ENCODE peak calls at places on chromosomes 11 and 22, in nine cellular contexts. One of them, this sample, is unnamed.

GRCh38 chr11:104964247-104964646 is 4.1 kb downstream of the CASP4 start:
- DNase-seq in Peyer's patch: no peak
- DNase-seq in aorta: no peak
- DNase-seq in tibial artery: no peak
- DNase-seq in transverse colon: no peak
- DNase-seq in heart right ventricle: no peak
- DNase-seq in lower lobe of right lung: no peak
- DNase-seq in neural progenitor cell: no peak
- DNase-seq in upper lobe of right lung: no peak
- DNase-seq in this sample: no peak

GRCh38 chr11:76096552-76096951 is 109.8 kb downstream of the WNT11 start:
- DNase-seq in Peyer's patch: no peak
- DNase-seq in aorta: no peak
- DNase-seq in tibial artery: no peak
- DNase-seq in transverse colon: no peak
- DNase-seq in heart right ventricle: no peak
- DNase-seq in lower lobe of right lung: no peak
- DNase-seq in neural progenitor cell: no peak
- DNase-seq in upper lobe of right lung: no peak
- DNase-seq in this sample: no peak

GRCh38 chr22:22168190-22168940 is 76.2 kb upstream of the VPREB1 start:
- DNase-seq in Peyer's patch: no peak
- DNase-seq in aorta: no peak
- DNase-seq in tibial artery: no peak
- DNase-seq in transverse colon: peak
- DNase-seq in heart right ventricle: no peak
- DNase-seq in lower lobe of right lung: no peak
- DNase-seq in neural progenitor cell: peak
- DNase-seq in upper lobe of right lung: no peak
- DNase-seq in this sample: peak

GRCh38 chr11:9982796-9983579 is 311.0 kb downstream of the SBF2 start:
- DNase-seq in Peyer's patch: no peak
- DNase-seq in aorta: no peak
- DNase-seq in tibial artery: no peak
- DNase-seq in transverse colon: peak
- DNase-seq in heart right ventricle: no peak
- DNase-seq in lower lobe of right lung: no peak
- DNase-seq in neural progenitor cell: peak
- DNase-seq in upper lobe of right lung: no peak
- DNase-seq in this sample: no peak

GRCh38 chr11:1382831-1383607 is 6.7 kb upstream of the BRSK2 start:
- DNase-seq in Peyer's patch: peak
- DNase-seq in aorta: peak
- DNase-seq in tibial artery: peak
- DNase-seq in transverse colon: peak
- DNase-seq in heart right ventricle: peak
- DNase-seq in lower lobe of right lung: peak
- DNase-seq in neural progenitor cell: peak
- DNase-seq in upper lobe of right lung: peak
- DNase-seq in this sample: no peak

GRCh38 chr11:8080674-8081590 is at the start of gene TUB:
- DNase-seq in Peyer's patch: no peak
- DNase-seq in aorta: peak
- DNase-seq in tibial artery: no peak
- DNase-seq in transverse colon: no peak
- DNase-seq in heart right ventricle: no peak
- DNase-seq in lower lobe of right lung: no peak
- DNase-seq in neural progenitor cell: peak
- DNase-seq in upper lobe of right lung: no peak
- DNase-seq in this sample: no peak

GRCh38 chr11:133065847-133066485 is 466.3 kb downstream of the OPCML start:
- DNase-seq in Peyer's patch: no peak
- DNase-seq in aorta: no peak
- DNase-seq in tibial artery: no peak
- DNase-seq in transverse colon: no peak
- DNase-seq in heart right ventricle: no peak
- DNase-seq in lower lobe of right lung: no peak
- DNase-seq in neural progenitor cell: no peak
- DNase-seq in upper lobe of right lung: no peak
- DNase-seq in this sample: no peak

GRCh38 chr11:65719887-65720236 is 736 bp downstream of the RNASEH2C start:
- DNase-seq in Peyer's patch: no peak
- DNase-seq in aorta: peak
- DNase-seq in tibial artery: no peak
- DNase-seq in transverse colon: no peak
- DNase-seq in heart right ventricle: no peak
- DNase-seq in lower lobe of right lung: peak
- DNase-seq in neural progenitor cell: no peak
- DNase-seq in upper lobe of right lung: peak
- DNase-seq in this sample: no peak

GRCh38 chr11:35518766-35519165 is 6.7 kb downstream of the PAMR1 start:
- DNase-seq in Peyer's patch: no peak
- DNase-seq in aorta: no peak
- DNase-seq in tibial artery: no peak
- DNase-seq in transverse colon: no peak
- DNase-seq in heart right ventricle: no peak
- DNase-seq in lower lobe of right lung: no peak
- DNase-seq in neural progenitor cell: no peak
- DNase-seq in upper lobe of right lung: no peak
- DNase-seq in this sample: no peak

GRCh38 chr22:19571207-19571795 is 47.1 kb upstream of the CLDN5 start:
- DNase-seq in Peyer's patch: no peak
- DNase-seq in aorta: no peak
- DNase-seq in tibial artery: no peak
- DNase-seq in transverse colon: no peak
- DNase-seq in heart right ventricle: no peak
- DNase-seq in lower lobe of right lung: no peak
- DNase-seq in neural progenitor cell: no peak
- DNase-seq in upper lobe of right lung: no peak
- DNase-seq in this sample: no peak

GRCh38 chr22:28773461-28773867 is 969 bp downstream of the CCDC117 start:
- DNase-seq in Peyer's patch: no peak
- DNase-seq in aorta: no peak
- DNase-seq in tibial artery: no peak
- DNase-seq in transverse colon: no peak
- DNase-seq in heart right ventricle: no peak
- DNase-seq in lower lobe of right lung: no peak
- DNase-seq in neural progenitor cell: no peak
- DNase-seq in upper lobe of right lung: no peak
- DNase-seq in this sample: no peak

GRCh38 chr11:78190871-78191538 is 2.3 kb downstream of the USP35 start:
- DNase-seq in Peyer's patch: peak
- DNase-seq in aorta: peak
- DNase-seq in tibial artery: no peak
- DNase-seq in transverse colon: no peak
- DNase-seq in heart right ventricle: no peak
- DNase-seq in lower lobe of right lung: no peak
- DNase-seq in neural progenitor cell: no peak
- DNase-seq in upper lobe of right lung: no peak
- DNase-seq in this sample: no peak

GRCh38 chr11:120208012-120208441 is 2.8 kb upstream of the OAF start:
- DNase-seq in Peyer's patch: no peak
- DNase-seq in aorta: no peak
- DNase-seq in tibial artery: no peak
- DNase-seq in transverse colon: no peak
- DNase-seq in heart right ventricle: no peak
- DNase-seq in lower lobe of right lung: no peak
- DNase-seq in neural progenitor cell: no peak
- DNase-seq in upper lobe of right lung: no peak
- DNase-seq in this sample: no peak

GRCh38 chr11:104946907-104947306 is 21.5 kb downstream of the CASP4 start:
- DNase-seq in Peyer's patch: no peak
- DNase-seq in aorta: no peak
- DNase-seq in tibial artery: no peak
- DNase-seq in transverse colon: no peak
- DNase-seq in heart right ventricle: no peak
- DNase-seq in lower lobe of right lung: no peak
- DNase-seq in neural progenitor cell: peak
- DNase-seq in upper lobe of right lung: no peak
- DNase-seq in this sample: peak

GRCh38 chr22:46993626-46994025 is 231.2 kb downstream of the TBC1D22A start:
- DNase-seq in Peyer's patch: no peak
- DNase-seq in aorta: no peak
- DNase-seq in tibial artery: no peak
- DNase-seq in transverse colon: no peak
- DNase-seq in heart right ventricle: no peak
- DNase-seq in lower lobe of right lung: peak
- DNase-seq in neural progenitor cell: no peak
- DNase-seq in upper lobe of right lung: peak
- DNase-seq in this sample: no peak

GRCh38 chr11:72681226-72682153 is 7.3 kb upstream of the PDE2A start:
- DNase-seq in Peyer's patch: no peak
- DNase-seq in aorta: no peak
- DNase-seq in tibial artery: no peak
- DNase-seq in transverse colon: no peak
- DNase-seq in heart right ventricle: no peak
- DNase-seq in lower lobe of right lung: no peak
- DNase-seq in neural progenitor cell: no peak
- DNase-seq in upper lobe of right lung: no peak
- DNase-seq in this sample: no peak

GRCh38 chr22:44516841-44517240 is 18.8 kb upstream of the RTL6 start:
- DNase-seq in Peyer's patch: no peak
- DNase-seq in aorta: no peak
- DNase-seq in tibial artery: no peak
- DNase-seq in transverse colon: no peak
- DNase-seq in heart right ventricle: no peak
- DNase-seq in lower lobe of right lung: no peak
- DNase-seq in neural progenitor cell: no peak
- DNase-seq in upper lobe of right lung: no peak
- DNase-seq in this sample: no peak

GRCh38 chr11:125398994-125399638 is 96.9 kb downstream of the FEZ1 start:
- DNase-seq in Peyer's patch: no peak
- DNase-seq in aorta: peak
- DNase-seq in tibial artery: no peak
- DNase-seq in transverse colon: no peak
- DNase-seq in heart right ventricle: no peak
- DNase-seq in lower lobe of right lung: no peak
- DNase-seq in neural progenitor cell: no peak
- DNase-seq in upper lobe of right lung: no peak
- DNase-seq in this sample: no peak

GRCh38 chr11:44690651-44691050 is 36.1 kb upstream of the TSPAN18 start:
- DNase-seq in Peyer's patch: no peak
- DNase-seq in aorta: peak
- DNase-seq in tibial artery: no peak
- DNase-seq in transverse colon: no peak
- DNase-seq in heart right ventricle: no peak
- DNase-seq in lower lobe of right lung: no peak
- DNase-seq in neural progenitor cell: no peak
- DNase-seq in upper lobe of right lung: no peak
- DNase-seq in this sample: no peak
- H3K27ac ChIP-seq in Peyer's patch: no peak
- H3K27ac ChIP-seq in aorta: no peak
- H3K27ac ChIP-seq in tibial artery: no peak
- H3K27ac ChIP-seq in transverse colon: no peak
- H3K27ac ChIP-seq in heart right ventricle: no peak
- H3K27ac ChIP-seq in lower lobe of right lung: no peak
- H3K27ac ChIP-seq in neural progenitor cell: no peak
- H3K27ac ChIP-seq in upper lobe of right lung: no peak
- H3K27ac ChIP-seq in this sample: no peak

GRCh38 chr11:129694966-129695365 is 120.7 kb upstream of the TMEM45B start:
- DNase-seq in Peyer's patch: no peak
- DNase-seq in aorta: no peak
- DNase-seq in tibial artery: no peak
- DNase-seq in transverse colon: no peak
- DNase-seq in heart right ventricle: no peak
- DNase-seq in lower lobe of right lung: no peak
- DNase-seq in neural progenitor cell: no peak
- DNase-seq in upper lobe of right lung: peak
- DNase-seq in this sample: no peak
- H3K4me3 ChIP-seq in Peyer's patch: no peak
- H3K4me3 ChIP-seq in aorta: no peak
- H3K4me3 ChIP-seq in tibial artery: no peak
- H3K4me3 ChIP-seq in transverse colon: no peak
- H3K4me3 ChIP-seq in heart right ventricle: no peak
- H3K4me3 ChIP-seq in lower lobe of right lung: no peak
- H3K4me3 ChIP-seq in neural progenitor cell: no peak
- H3K4me3 ChIP-seq in upper lobe of right lung: no peak
- H3K4me3 ChIP-seq in this sample: no peak

DNA sequence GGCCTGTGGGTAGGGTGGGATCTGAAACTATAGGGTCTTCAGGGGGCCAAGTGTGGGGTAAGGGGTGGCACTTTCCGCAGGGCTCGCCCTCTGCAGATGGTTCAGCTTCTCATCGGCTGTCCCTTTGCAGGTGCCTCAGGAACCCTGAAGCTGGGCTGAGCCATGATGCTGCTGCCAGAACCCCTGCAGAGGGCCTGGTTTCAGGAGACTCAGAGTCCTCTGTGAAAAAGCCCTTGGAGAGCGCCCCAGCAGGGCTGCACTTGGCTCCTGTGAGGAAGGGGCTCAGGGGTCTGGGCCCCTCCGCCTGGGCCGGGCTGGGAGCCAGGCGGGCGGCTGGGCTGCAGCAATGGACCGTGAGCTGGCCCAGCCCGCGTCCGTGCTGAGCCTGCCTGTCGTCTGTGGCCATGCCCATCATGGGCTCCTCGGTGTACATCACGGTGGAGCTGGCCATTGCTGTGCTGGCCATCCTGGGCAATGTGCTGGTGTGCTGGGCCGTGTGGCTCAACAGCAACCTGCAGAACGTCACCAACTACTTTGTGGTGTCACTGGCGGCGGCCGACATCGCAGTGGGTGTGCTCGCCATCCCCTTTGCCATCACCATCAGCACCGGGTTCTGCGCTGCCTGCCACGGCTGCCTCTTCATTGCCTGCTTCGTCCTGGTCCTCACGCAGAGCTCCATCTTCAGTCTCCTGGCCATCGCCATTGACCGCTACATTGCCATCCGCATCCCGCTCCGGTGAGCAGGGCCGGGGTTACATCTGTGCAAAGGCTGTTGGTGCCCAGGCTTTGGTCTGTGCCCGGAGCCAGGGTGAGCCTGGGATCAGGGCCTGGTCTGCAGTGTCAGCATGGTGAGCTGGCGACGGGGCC is 5.8 kb downstream of the ADORA2A start:
- DNase-seq in Peyer's patch: peak
- DNase-seq in aorta: peak
- DNase-seq in tibial artery: no peak
- DNase-seq in transverse colon: no peak
- DNase-seq in heart right ventricle: no peak
- DNase-seq in lower lobe of right lung: no peak
- DNase-seq in neural progenitor cell: no peak
- DNase-seq in upper lobe of right lung: peak
- DNase-seq in this sample: no peak
- H3K27ac ChIP-seq in Peyer's patch: peak
- H3K27ac ChIP-seq in aorta: no peak
- H3K27ac ChIP-seq in tibial artery: peak
- H3K27ac ChIP-seq in transverse colon: peak
- H3K27ac ChIP-seq in heart right ventricle: peak
- H3K27ac ChIP-seq in lower lobe of right lung: peak
- H3K27ac ChIP-seq in neural progenitor cell: no peak
- H3K27ac ChIP-seq in upper lobe of right lung: peak
- H3K27ac ChIP-seq in this sample: no peak

DNA sequence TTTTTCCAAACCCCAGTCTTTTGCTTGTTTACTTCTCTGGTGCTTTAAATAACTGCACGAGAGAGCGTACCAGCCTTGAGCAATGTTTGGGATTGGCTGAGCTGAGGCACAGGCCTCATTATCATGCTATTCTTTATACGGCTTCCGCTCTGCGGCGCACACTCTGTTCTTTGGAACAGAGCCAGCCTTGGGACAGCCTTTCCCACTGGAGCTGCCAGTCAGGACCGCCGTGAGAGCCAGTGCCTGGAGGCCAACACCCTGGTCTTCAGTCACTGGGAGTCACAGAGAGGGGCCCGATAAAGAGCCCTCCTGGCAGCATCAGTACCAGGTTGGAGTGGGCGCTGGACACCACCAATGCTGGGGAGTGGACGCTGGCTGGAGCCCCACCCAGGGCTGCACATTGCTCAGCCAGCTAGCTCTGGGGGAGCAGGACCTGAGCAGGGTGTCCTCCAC is 125.6 kb downstream of the BCR start:
- DNase-seq in Peyer's patch: no peak
- DNase-seq in aorta: peak
- DNase-seq in tibial artery: peak
- DNase-seq in transverse colon: peak
- DNase-seq in heart right ventricle: peak
- DNase-seq in lower lobe of right lung: peak
- DNase-seq in neural progenitor cell: no peak
- DNase-seq in upper lobe of right lung: peak
- DNase-seq in this sample: no peak
- H3K4me3 ChIP-seq in Peyer's patch: no peak
- H3K4me3 ChIP-seq in aorta: no peak
- H3K4me3 ChIP-seq in tibial artery: peak
- H3K4me3 ChIP-seq in transverse colon: no peak
- H3K4me3 ChIP-seq in heart right ventricle: no peak
- H3K4me3 ChIP-seq in lower lobe of right lung: peak
- H3K4me3 ChIP-seq in neural progenitor cell: no peak
- H3K4me3 ChIP-seq in upper lobe of right lung: peak
- H3K4me3 ChIP-seq in this sample: no peak

This sample was measured in iPS DF 6.9.